ENCODE peak calls at places on chromosomes 4 and X, in eight cellular contexts. H, S, E, V, C, F, Z and X are unnamed samples.

GRCh38 chr4:154560824-154561231 is 2.0 kb upstream of the FGB start:
- DNase-seq in H (no peak), S (no peak), E (no peak), V (no peak), C (peak; percentile 32), F (no peak), Z (no peak), X (no peak)

GRCh38 chr4:144176476-144176875 is 36.0 kb upstream of the GYPA start:
- DNase-seq in H (no peak), S (peak; percentile 32), E (no peak), V (no peak), C (peak; percentile 24), F (no peak), Z (no peak), X (no peak)

GRCh38 chr4:10089346-10089745 is 27.3 kb downstream of the WDR1 start:
- DNase-seq in H (no peak), S (peak; percentile 73), E (peak; percentile 81), V (no peak), C (no peak), F (no peak), Z (peak; percentile 9), X (no peak)

GRCh38 chr4:42478509-42478908 is 81.2 kb downstream of the SHISA3 start:
- DNase-seq in H (no peak), S (no peak), E (no peak), V (no peak), C (no peak), F (no peak), Z (no peak), X (no peak)

GRCh38 chr4:16116019-16116418 is 32.2 kb upstream of the PROM1 start:
- DNase-seq in H (no peak), S (no peak), E (no peak), V (no peak), C (no peak), F (no peak), Z (no peak), X (no peak)

GRCh38 chrX:106952988-106953387 is 32.8 kb downstream of the CLDN2 start:
- DNase-seq in H (no peak), S (no peak), E (no peak), V (no peak), C (peak; percentile 44), F (no peak), Z (no peak), X (no peak)

GRCh38 chr4:86993909-86994672 is 59.3 kb downstream of the AFF1 start:
- DNase-seq in H (no peak), S (no peak), E (peak; percentile 40), V (no peak), C (no peak), F (no peak), Z (no peak), X (no peak)

GRCh38 chrX:71664889-71665491 is 2.4 kb upstream of the LOC101059915 start:
- DNase-seq in H (no peak), S (no peak), E (no peak), V (no peak), C (no peak), F (no peak), Z (no peak), X (no peak)

GRCh38 chr4:188127157-188127874 is 11.9 kb upstream of the TRIML1 start:
- DNase-seq in H (no peak), S (peak; percentile 87), E (no peak), V (peak; percentile 19), C (peak; percentile 68), F (peak; percentile 44), Z (no peak), X (peak; percentile 53)

GRCh38 chr4:3296651-3297050 is 3.8 kb downstream of the RGS12 start:
- DNase-seq in H (no peak), S (no peak), E (peak; percentile 9), V (no peak), C (no peak), F (no peak), Z (peak; percentile 9), X (no peak)

GRCh38 chrX:38919853-38920528 is 118.7 kb downstream of the MID1IP1 start:
- DNase-seq in H (no peak), S (no peak), E (no peak), V (no peak), C (no peak), F (no peak), Z (no peak), X (no peak)

GRCh38 chr4:155578726-155579385 is 87.8 kb upstream of the GUCY1A1 start:
- DNase-seq in H (no peak), S (peak; percentile 29), E (no peak), V (no peak), C (no peak), F (no peak), Z (no peak), X (no peak)

GRCh38 chrX:77436682-77437081 is 10.5 kb upstream of the FGF16 start:
- DNase-seq in H (no peak), S (no peak), E (no peak), V (no peak), C (no peak), F (no peak), Z (no peak), X (no peak)

GRCh38 chr4:73891739-73892405 is 22.7 kb downstream of the CXCL1 start:
- DNase-seq in H (no peak), S (no peak), E (no peak), V (peak; percentile 62), C (peak; percentile 93), F (no peak), Z (no peak), X (peak; percentile 93)

GRCh38 chr4:1663549-1663948 is 20.6 kb downstream of the FAM53A start:
- DNase-seq in H (no peak), S (no peak), E (no peak), V (no peak), C (no peak), F (no peak), Z (no peak), X (no peak)

GRCh38 chr4:4593596-4593995 is 51.7 kb upstream of the STX18 start:
- DNase-seq in H (no peak), S (no peak), E (no peak), V (no peak), C (no peak), F (no peak), Z (no peak), X (no peak)

GRCh38 chrX:111652719-111653118 is 28.3 kb upstream of the ALG13 start:
- DNase-seq in H (no peak), S (no peak), E (no peak), V (no peak), C (no peak), F (no peak), Z (no peak), X (no peak)

GRCh38 chr4:145531791-145532190 is 50.1 kb downstream of the SMAD1 start:
- DNase-seq in H (no peak), S (no peak), E (no peak), V (no peak), C (no peak), F (no peak), Z (no peak), X (no peak)

DNA sequence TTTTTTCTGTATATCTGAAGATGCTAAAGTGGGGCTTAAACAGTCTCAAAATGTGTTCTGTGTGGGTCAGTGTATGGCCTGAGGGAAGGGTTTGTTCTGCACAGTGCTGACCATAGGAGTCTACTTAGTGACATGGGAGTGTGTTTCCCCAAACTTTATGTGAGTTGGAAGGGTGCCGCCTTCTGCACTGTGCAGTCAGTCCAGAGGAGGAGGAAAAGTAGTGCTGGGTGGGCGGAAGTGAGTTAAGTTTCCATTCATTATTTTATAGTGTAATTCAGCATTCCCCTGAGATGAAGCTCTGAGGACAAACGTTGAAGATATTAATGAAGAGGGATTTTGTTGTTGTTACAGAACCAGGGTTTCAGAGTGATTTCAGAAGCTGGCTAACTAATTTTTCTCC is 2.9 kb downstream of the CHST7 start:
- DNase-seq in H (no peak), S (no peak), E (no peak), V (no peak), C (peak; percentile 29), F (no peak), Z (no peak), X (no peak)
- H3K4me3 ChIP-seq in H (peak overlapping the region; percentile 74), S (no peak overlapping the region), E (peak overlapping the region; percentile 71), V (peak overlapping the region; percentile 44), C (peak overlapping the region; percentile 62), F (peak overlapping the region; percentile 76), Z (peak overlapping the region; percentile 70), X (no peak overlapping the region)

GRCh38 chr4:141079393-141079930 is 53.8 kb downstream of the RNF150 start:
- DNase-seq in H (no peak), S (no peak), E (no peak), V (no peak), C (no peak), F (no peak), Z (no peak), X (no peak)
- TF ChIP-seq CTCF in H (no peak), S (no peak), E (no peak), V (no peak), C (no peak), F (no peak), Z (no peak), X (no peak)

GRCh38 chrX:154429708-154430107 is 1.2 kb downstream of the ATP6AP1 start:
- DNase-seq in H (no peak), S (no peak), E (no peak), V (no peak), C (no peak), F (no peak), Z (no peak), X (no peak)
- H3K4me3 ChIP-seq in H (peak overlapping the region; percentile 72), S (peak overlapping the region; percentile 11), E (peak overlapping the region; percentile 80), V (peak overlapping the region; percentile 58), C (peak overlapping the region; percentile 69), F (no peak overlapping the region), Z (peak overlapping the region; percentile 78), X (no peak overlapping the region)

GRCh38 chr4:23369331-23369730 is 520.5 kb downstream of the PPARGC1A start:
- DNase-seq in H (no peak), S (no peak), E (no peak), V (no peak), C (no peak), F (no peak), Z (no peak), X (no peak)

GRCh38 chr4:23366207-23366906 is 523.5 kb downstream of the PPARGC1A start:
- DNase-seq in H (no peak), S (no peak), E (no peak), V (no peak), C (no peak), F (no peak), Z (no peak), X (no peak)

GRCh38 chr4:23365086-23365485 is 524.8 kb downstream of the PPARGC1A start:
- DNase-seq in H (no peak), S (no peak), E (no peak), V (no peak), C (peak; percentile 5), F (no peak), Z (no peak), X (no peak)

GRCh38 chr4:23364167-23364566 is 525.7 kb downstream of the PPARGC1A start:
- DNase-seq in H (no peak), S (no peak), E (no peak), V (no peak), C (no peak), F (no peak), Z (no peak), X (no peak)

DNA sequence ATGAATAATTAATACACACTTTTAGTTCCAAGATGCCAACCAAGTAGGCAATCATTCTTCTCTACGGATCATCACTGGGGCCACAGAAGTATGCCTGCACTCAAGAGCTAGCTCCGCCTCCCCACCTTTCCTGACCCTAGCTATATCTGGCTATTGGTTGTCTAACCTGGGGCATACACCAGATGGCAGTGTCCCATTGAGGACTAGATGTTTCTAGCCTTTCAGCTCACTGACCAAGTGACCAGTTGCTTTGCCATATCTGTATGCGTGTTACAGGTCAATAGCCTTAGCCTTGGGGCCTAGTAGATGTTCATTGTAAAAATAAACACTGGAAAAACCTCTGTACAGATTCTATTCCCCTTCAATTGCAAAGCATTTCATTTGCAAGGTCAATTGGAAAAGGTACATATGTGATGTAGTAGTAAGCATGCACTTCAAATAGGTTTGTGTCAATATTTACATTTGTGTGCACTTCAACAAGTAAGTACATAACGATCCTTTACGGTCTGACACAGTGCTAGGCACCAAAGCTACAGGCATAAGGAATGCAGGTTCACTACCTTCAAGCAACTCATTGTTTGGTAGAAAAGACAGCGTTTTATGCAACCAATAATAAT is 521.7 kb downstream of the PPARGC1A start:
- DNase-seq in H (no peak), S (no peak), E (peak; percentile 33), V (no peak), C (peak; percentile 8), F (no peak), Z (no peak), X (no peak)
- TF ChIP-seq CTCF in H (no peak), S (peak; percentile 30), E (no peak), V (no peak), C (no peak), F (no peak), Z (peak; percentile 50), X (no peak)